ENCODE peak calls at places on chromosomes 11 and 22, in nine cellular contexts. T is glutamatergic neuron; D is PC-3; C is activated CD4-positive, alpha-beta T cell treated with anti-CD3 and anti-CD28 coated beads for 24 hours; N is AG04450; Z is ELF-1; O is psoas muscle; S is hippocampal formation; J is stimulated activated CD4-positive, alpha-beta T cell treated with anti-CD3 and anti-CD28 coated beads, Interleukin-1b, Interleukin-23, amount 100 ng/mL, for 1 hour. P is an unnamed sample.

GRCh38 chr11:45105233-45105992 is 41.0 kb upstream of the PRDM11 start:
- DNase-seq in S (peak), C (peak), D (peak), Z (peak), T (peak), O (peak), J (no peak), N (no peak), P (no peak)

GRCh38 chr11:111435046-111435698 is 56.1 kb upstream of the POU2AF1 start:
- DNase-seq in S (no peak), D (no peak), O (no peak), T (no peak), C (no peak), J (no peak), N (no peak), Z (no peak), P (no peak)

GRCh38 chr11:63767415-63768231 is 952 bp downstream of the ZFTA start:
- DNase-seq in N (peak), T (peak), S (no peak), O (peak), J (no peak), D (peak), C (peak), Z (peak), P (no peak)

GRCh38 chr11:47917643-47918369 is 62.6 kb upstream of the PTPRJ start:
- DNase-seq in O (peak), D (peak), C (no peak), Z (peak), J (no peak), N (peak), T (no peak), S (peak), P (peak)

GRCh38 chr22:46753360-46753759 is 9.1 kb upstream of the TBC1D22A start:
- DNase-seq in N (no peak), O (no peak), Z (no peak), T (no peak), C (no peak), D (no peak), S (no peak), J (no peak), P (no peak)

GRCh38 chr11:328012-328411 is 7.4 kb upstream of the IFITM3 start:
- DNase-seq in N (no peak), Z (no peak), C (no peak), S (no peak), D (no peak), O (no peak), T (no peak), J (no peak), P (no peak)

GRCh38 chr22:40685406-40685805 is 6.1 kb downstream of the MCHR1 start:
- DNase-seq in C (no peak), T (no peak), D (no peak), S (no peak), Z (no peak), J (no peak), N (no peak), O (no peak), P (no peak)

GRCh38 chr11:68923614-68924013 is 19.9 kb downstream of the IGHMBP2 start:
- DNase-seq in T (no peak), C (no peak), Z (no peak), D (no peak), J (no peak), N (no peak), S (no peak), O (no peak), P (no peak)

GRCh38 chr22:18970948-18971315 is 34.8 kb upstream of the PRODH start:
- DNase-seq in C (no peak), S (no peak), N (no peak), T (peak), D (no peak), J (no peak), O (no peak), Z (no peak), P (no peak)

GRCh38 chr11:117600261-117600783 is 196.7 kb downstream of the DSCAML1 start:
- DNase-seq in C (no peak), O (no peak), Z (no peak), N (no peak), D (no peak), J (no peak), T (no peak), S (peak), P (no peak)

GRCh38 chr22:31846161-31847115 is 92.6 kb downstream of the DEPDC5 start:
- DNase-seq in Z (peak), J (no peak), T (no peak), N (peak), C (no peak), O (no peak), S (no peak), D (no peak), P (no peak)

GRCh38 chr11:125342281-125342980 is 153.6 kb downstream of the FEZ1 start:
- DNase-seq in T (no peak), Z (no peak), C (no peak), O (no peak), J (no peak), N (no peak), S (no peak), D (no peak), P (no peak)

GRCh38 chr22:42033263-42034181 is 34.9 kb downstream of the WBP2NL start:
- DNase-seq in J (no peak), D (no peak), O (no peak), C (no peak), Z (no peak), S (no peak), T (no peak), N (no peak), P (no peak)

GRCh38 chr22:35555351-35555915 is 14.8 kb downstream of the RASD2 start:
- DNase-seq in C (no peak), N (no peak), Z (no peak), J (no peak), T (no peak), O (no peak), D (no peak), S (no peak), P (no peak)